ENCODE peak calls at places on chromosome 15, in five cellular contexts. V is SK-N-SH, I is uterus, P is small intestine, R is PC-3. Z is an unnamed sample. For H3K36me3, the result is how much of the 10 kb centered on the place peaks cover.

GRCh38 chr15:77572186-77572585 is 60.5 kb downstream of the LINGO1 start:
- DNase-seq in V (no peak), P (no peak), R (no peak), I (no peak), Z (no peak)

GRCh38 chr15:67782592-67782991 is 42.7 kb upstream of the SKOR1 start:
- DNase-seq in P (no peak), V (no peak), R (no peak), I (no peak), Z (no peak)

GRCh38 chr15:59674501-59674900 is 14.6 kb downstream of the BNIP2 start:
- DNase-seq in R (no peak), I (no peak), V (no peak), P (no peak), Z (no peak)

GRCh38 chr15:62549345-62549970 is 384.4 kb upstream of the C2CD4B start:
- DNase-seq in I (no peak), V (peak), P (peak), R (peak), Z (no peak)

GRCh38 chr15:29601811-29602210 is 220.5 kb downstream of the TJP1 start:
- DNase-seq in R (peak), P (no peak), V (no peak), I (no peak), Z (no peak)

GRCh38 chr15:87710406-87710805 is 546.1 kb downstream of the NTRK3 start:
- DNase-seq in I (peak), P (no peak), R (no peak), V (no peak), Z (no peak)

GRCh38 chr15:92079047-92079446 is 225.5 kb downstream of the SLCO3A1 start:
- DNase-seq in I (no peak), R (no peak), V (peak), P (no peak), Z (no peak)

GRCh38 chr15:44738340-44738984 is 2.1 kb downstream of the TRIM69 start:
- DNase-seq in I (no peak), R (peak), V (peak), P (peak), Z (no peak)

GRCh38 chr15:68032672-68033071 is 21.4 kb upstream of the PIAS1 start:
- DNase-seq in V (no peak), P (no peak), R (no peak), I (no peak), Z (no peak)

GRCh38 chr15:90340345-90340744 is 11.7 kb upstream of the ZNF774 start:
- DNase-seq in I (no peak), V (no peak), R (peak), P (peak), Z (no peak)

GRCh38 chr15:71575474-71576045 is 234.8 kb upstream of the NR2E3 start:
- DNase-seq in V (peak), R (peak), I (no peak), P (peak), Z (no peak)

GRCh38 chr15:24961967-24962366 is 7.2 kb downstream of the SNRPN start:
- DNase-seq in V (no peak), P (no peak), I (no peak), R (no peak), Z (no peak)

GRCh38 chr15:89767411-89767915 is 8.7 kb upstream of the MESP2 start:
- DNase-seq in I (no peak), V (no peak), R (no peak), P (no peak), Z (no peak)

GRCh38 chr15:84681822-84682221 is 23.8 kb upstream of the NMB start:
- DNase-seq in P (no peak), V (no peak), R (no peak), I (no peak), Z (no peak)

GRCh38 chr15:56946150-56946549 is 27.7 kb downstream of the TCF12 start:
- DNase-seq in R (no peak), P (no peak), V (no peak), I (no peak), Z (no peak)

GRCh38 chr15:56948766-56949105 is 30.3 kb downstream of the TCF12 start:
- DNase-seq in I (no peak), V (no peak), R (no peak), P (no peak), Z (no peak)

GRCh38 chr15:56953790-56954189 is 35.3 kb downstream of the TCF12 start:
- DNase-seq in P (no peak), R (no peak), I (no peak), V (no peak), Z (no peak)

GRCh38 chr15:56948000-56948765 is 29.7 kb downstream of the TCF12 start:
- DNase-seq in P (no peak), I (no peak), R (no peak), V (no peak), Z (no peak)

DNA sequence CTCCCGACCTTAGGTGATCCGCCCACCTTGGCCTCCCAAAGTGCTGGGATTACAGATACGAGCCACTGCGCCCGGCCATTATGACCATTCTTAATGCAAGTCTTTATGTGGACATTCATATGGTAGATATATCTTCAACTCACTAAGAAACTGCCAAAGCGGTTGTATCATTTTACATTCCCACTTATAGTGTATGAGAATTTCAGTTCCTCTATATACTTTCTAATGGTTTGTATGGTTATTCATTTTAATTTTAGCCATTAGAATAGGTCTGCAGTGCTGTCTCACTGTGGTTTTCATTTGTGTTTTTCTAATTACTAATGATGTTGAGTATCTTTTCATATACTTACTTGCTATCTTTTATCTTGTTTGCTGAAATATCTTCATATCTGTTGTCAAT is 32.5 kb downstream of the TCF12 start:
- DNase-seq in I (no peak), V (no peak), P (no peak), R (no peak), Z (no peak)
- H3K4me3 ChIP-seq in I (no peak), V (no peak), P (no peak), R (no peak), Z (no peak)

GRCh38 chr15:56915888-56916287 is 2.6 kb upstream of the TCF12 start:
- DNase-seq in P (no peak), I (no peak), R (no peak), V (no peak), Z (no peak)

GRCh38 chr15:56916825-56917477 is 1.5 kb upstream of the TCF12 start:
- DNase-seq in R (no peak), I (no peak), P (no peak), V (no peak), Z (no peak)

GRCh38 chr15:56918907-56919707 is 663 bp downstream of the TCF12 start:
- DNase-seq in R (peak), I (peak), P (peak), V (peak), Z (peak)

GRCh38 chr15:56918046-56918906 is at the start of gene TCF12:
- DNase-seq in R (peak), P (peak), I (peak), V (peak), Z (peak)

DNA sequence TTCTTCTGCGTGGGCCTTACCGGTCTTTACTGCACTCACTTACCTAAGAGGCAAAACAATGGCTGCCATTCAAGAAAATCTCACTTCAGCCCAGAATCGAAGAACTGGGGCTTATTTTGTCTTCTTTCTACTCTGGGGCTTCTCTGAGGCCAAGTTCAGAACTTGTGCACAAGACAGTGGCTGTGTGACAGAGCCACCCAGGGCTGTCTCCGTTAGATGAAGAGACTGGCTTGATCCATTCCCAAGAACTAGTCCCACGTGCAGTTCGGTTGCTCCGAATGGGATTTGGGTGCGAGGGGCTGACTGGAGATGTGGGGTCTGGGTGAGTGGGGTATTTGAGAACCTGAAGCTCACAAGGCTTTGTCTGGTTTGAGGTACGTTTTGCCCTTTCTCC is 795 bp upstream of the TCF12 start:
- DNase-seq in I (no peak), V (no peak), P (no peak), R (no peak), Z (no peak)
- H3K27ac ChIP-seq in I (peak), V (peak), P (peak), R (no peak), Z (no peak)

DNA sequence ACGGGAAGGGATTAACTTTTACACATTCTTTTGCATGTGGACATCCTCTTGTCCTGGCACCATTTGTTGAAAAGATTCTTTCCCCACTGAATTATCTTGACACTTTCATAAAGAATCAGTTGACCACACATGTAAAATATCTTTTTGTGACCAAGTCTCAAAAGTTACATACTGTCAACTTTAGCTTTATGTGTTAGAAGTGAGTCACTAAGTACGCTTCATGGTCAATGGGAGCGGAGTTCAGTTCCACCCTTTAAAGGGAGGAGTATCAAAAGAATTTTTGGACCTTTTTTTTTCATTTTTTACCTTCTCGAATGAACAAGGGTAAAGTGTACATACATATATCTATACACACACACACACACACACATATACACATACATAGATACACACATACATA is 35.4 kb downstream of the MAPK6 start:
- DNase-seq in V (no peak), R (peak), P (no peak), I (no peak), Z (no peak)
- H3K36me3 ChIP-seq in V (under half), R (under half), P (under half), I (under half), Z (under half)

GRCh38 chr15:23561914-23562313 is 3.6 kb upstream of the MKRN3 start:
- DNase-seq in R (no peak), V (peak), P (no peak), I (no peak), Z (no peak)

GRCh38 chr15:23564798-23565394 is 578 bp upstream of the MKRN3 start:
- DNase-seq in P (no peak), I (no peak), V (peak), R (no peak), Z (no peak)

GRCh38 chr15:23567921-23568320 is 2.4 kb downstream of the MKRN3 start:
- DNase-seq in V (no peak), P (no peak), I (no peak), R (no peak), Z (no peak)

GRCh38 chr15:23566070-23567050 is 886 bp downstream of the MKRN3 start:
- DNase-seq in P (no peak), I (peak), V (peak), R (peak), Z (no peak)

DNA sequence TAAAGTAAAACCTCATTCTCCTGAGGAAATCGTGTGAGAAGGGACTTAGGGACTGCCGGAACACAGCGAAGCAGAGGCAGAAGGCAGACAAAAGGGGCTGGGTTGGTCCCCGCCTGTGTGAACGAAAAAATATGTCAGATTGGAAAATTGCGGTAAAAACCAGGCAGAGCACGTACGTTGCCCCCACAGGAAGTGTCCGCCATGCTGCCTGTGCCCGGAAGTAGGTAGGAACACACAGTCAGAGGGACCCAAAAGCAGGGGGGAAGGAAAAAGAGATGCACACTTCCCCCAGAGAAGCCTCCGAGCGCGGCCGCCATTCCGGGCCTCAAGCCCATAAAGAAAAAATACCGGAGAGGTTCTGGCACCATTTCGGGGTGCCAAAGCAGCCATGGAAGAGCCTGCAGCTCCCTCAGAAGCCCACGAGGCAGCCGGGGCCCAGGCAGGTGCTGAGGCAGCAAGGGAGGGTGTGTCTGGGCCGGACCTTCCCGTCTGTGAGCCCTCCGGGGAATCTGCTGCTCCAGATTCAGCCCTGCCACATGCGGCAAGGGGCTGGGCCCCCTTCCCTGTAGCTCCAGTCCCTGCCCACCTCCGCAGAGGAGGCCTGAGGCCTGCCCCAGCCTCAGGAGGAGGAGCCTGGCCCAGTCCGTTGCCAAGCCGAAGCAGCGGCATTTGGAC is at the start of gene MKRN3:
- DNase-seq in I (no peak), V (peak), P (peak), R (no peak), Z (no peak)
- H3K4me3 ChIP-seq in I (no peak), V (peak), P (peak), R (peak), Z (peak)

DNA sequence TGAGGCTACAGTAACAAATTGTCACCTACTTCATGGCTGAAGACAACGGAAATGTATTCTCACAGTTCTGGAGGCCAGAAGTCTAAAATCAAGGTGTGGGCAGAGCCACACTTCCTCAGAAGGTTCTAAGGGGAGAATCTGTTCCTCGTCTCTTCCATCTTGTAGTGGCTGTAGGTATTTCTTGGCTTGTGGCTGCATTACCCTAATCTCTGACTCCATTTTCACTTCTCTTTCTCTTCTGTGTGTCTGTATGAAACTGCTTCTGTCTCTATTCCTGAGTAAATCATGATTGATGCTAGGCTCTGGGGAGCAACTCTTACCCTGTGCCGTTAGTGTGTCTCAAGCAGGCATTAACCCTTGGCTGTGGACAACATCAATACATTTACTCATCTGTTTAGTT is 164.7 kb downstream of the SQOR start:
- DNase-seq in R (no peak), I (no peak), P (no peak), V (no peak), Z (no peak)
- H3K27ac ChIP-seq in R (no peak), I (no peak), P (no peak), V (no peak), Z (no peak)

DNA sequence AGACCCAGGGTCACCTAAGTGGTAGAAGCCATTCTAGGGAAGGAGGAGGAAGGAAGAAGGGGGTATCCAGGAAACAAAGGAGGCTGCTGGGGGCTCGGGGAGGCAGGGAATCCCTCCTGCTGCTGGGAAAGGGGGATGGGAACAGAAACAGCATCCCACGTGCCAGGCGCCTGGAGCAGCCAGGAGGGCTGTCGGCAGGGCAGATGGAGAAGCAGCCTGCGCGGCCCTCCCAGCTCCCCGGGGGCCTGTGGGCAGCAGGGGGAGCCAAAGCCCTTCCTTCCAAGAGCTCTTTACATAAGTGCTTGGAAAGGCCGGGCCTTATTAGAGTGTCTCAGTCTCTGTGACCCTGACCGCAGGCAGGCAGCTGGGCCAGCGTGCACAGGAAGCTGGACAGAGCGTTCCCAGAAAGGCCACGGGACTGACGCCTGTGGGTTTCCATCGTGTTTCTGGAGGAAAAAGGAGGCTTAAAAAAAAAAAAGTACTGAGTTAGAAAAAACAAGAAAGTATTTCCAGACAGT is 24.8 kb downstream of the LOXL1 start:
- DNase-seq in V (peak), P (peak), R (peak), I (peak), Z (peak)
- H3K36me3 ChIP-seq in V (under half), P (under half), R (under half), I (under half), Z (under half)

Z was measured in aorta.